ENCODE peak calls at places on chromosome 14, in eight cellular contexts. V is CD4-positive, CD25-positive, alpha-beta regulatory T cell; E is H1; X is aorta; T is caudate nucleus; G is osteocyte; Z is head of caudate nucleus; B is amniotic stem cell. M is an unnamed sample.

GRCh38 chr14:94987409-94987808 is 169.9 kb downstream of the DICER1 start:
- DNase-seq in G (no peak), T (no peak), V (no peak), E (no peak), X (no peak), Z (no peak), B (no peak), M (no peak)

GRCh38 chr14:78767436-78767835 is 597.3 kb downstream of the NRXN3 start:
- DNase-seq in V (no peak), X (no peak), B (no peak), Z (no peak), E (no peak), T (no peak), G (no peak), M (peak; percentile 37)

GRCh38 chr14:101137234-101137633 is 233.7 kb upstream of the RTL1 start:
- DNase-seq in T (no peak), Z (no peak), E (no peak), X (no peak), G (no peak), B (no peak), V (no peak), M (no peak)

GRCh38 chr14:22622220-22622619 is 21.9 kb downstream of the OR6J1 start:
- DNase-seq in Z (no peak), X (no peak), E (no peak), V (no peak), G (no peak), B (no peak), T (no peak), M (peak; percentile 49)

GRCh38 chr14:83147006-83147405 is 1613.4 kb upstream of the SEL1L start:
- DNase-seq in E (no peak), V (no peak), G (no peak), T (no peak), B (no peak), Z (no peak), X (no peak), M (no peak)

GRCh38 chr14:86372402-86372801 is 842.5 kb downstream of the FLRT2 start:
- DNase-seq in X (no peak), E (no peak), B (no peak), G (no peak), Z (no peak), V (no peak), T (no peak), M (no peak)

GRCh38 chr14:104879201-104879982 is 14.3 kb downstream of the CEP170B start:
- DNase-seq in T (no peak), V (no peak), B (no peak), G (no peak), Z (no peak), X (no peak), E (no peak), M (no peak)

GRCh38 chr14:106823552-106823951 is 1297.2 kb downstream of the TMEM121 start:
- DNase-seq in G (peak; percentile 63), Z (no peak), B (no peak), V (no peak), X (no peak), E (no peak), T (no peak), M (no peak)

GRCh38 chr14:70856851-70857498 is 47.7 kb upstream of the MAP3K9 start:
- DNase-seq in E (no peak), T (no peak), G (no peak), Z (no peak), V (peak; percentile 28), X (no peak), B (peak; percentile 5), M (peak; percentile 98)

GRCh38 chr14:50830044-50830931 is 674 bp downstream of the NIN start:
- DNase-seq in B (no peak), X (peak; percentile 76), G (peak; percentile 86), E (no peak), V (peak; percentile 73), Z (peak; percentile 63), T (peak; percentile 41), M (peak; percentile 34)

GRCh38 chr14:53663709-53664108 is 292.9 kb downstream of the BMP4 start:
- DNase-seq in E (peak; percentile 25), T (no peak), B (no peak), V (no peak), G (no peak), Z (no peak), X (no peak), M (no peak)

GRCh38 chr14:50318031-50318626 is 6.0 kb downstream of the DMAC2L start:
- DNase-seq in G (no peak), X (no peak), B (no peak), Z (no peak), E (no peak), T (no peak), V (peak; percentile 18), M (no peak)